ENCODE peak calls at places on chromosomes 2 and 18, in nine cellular contexts. E is psoas muscle, B is WERI-Rb-1, N is cardiac fibroblast, V is pancreas, R is body of pancreas, W is retinal pigment epithelial cell, S is H1, F is MG63. I is an unnamed sample.

GRCh38 chr18:4807495-4808293 is 352.6 kb upstream of the DLGAP1 start:
- DNase-seq in R (no peak), S (no peak), W (no peak), F (no peak), E (no peak), N (no peak), V (no peak), B (no peak), I (no peak)

GRCh38 chr2:33344230-33344629 is 132.2 kb upstream of the RASGRP3 start:
- DNase-seq in V (no peak), E (no peak), W (no peak), R (no peak), B (no peak), N (no peak), F (no peak), S (no peak), I (no peak)

GRCh38 chr18:55407191-55407590 is 180.8 kb downstream of the TCF4 start:
- DNase-seq in N (no peak), S (no peak), V (no peak), R (no peak), B (no peak), E (no peak), W (no peak), F (no peak), I (no peak)

GRCh38 chr18:1914489-1914888 is 656.8 kb downstream of the METTL4 start:
- DNase-seq in S (no peak), V (no peak), E (no peak), F (no peak), R (no peak), N (peak), W (no peak), B (peak), I (no peak)

GRCh38 chr2:32874931-32875330 is 71.8 kb upstream of the LTBP1 start:
- DNase-seq in N (peak), S (no peak), B (no peak), F (no peak), V (no peak), W (no peak), E (no peak), R (no peak), I (no peak)

GRCh38 chr18:80173060-80173459 is 64.0 kb downstream of the ADNP2 start:
- DNase-seq in R (no peak), V (no peak), W (no peak), N (no peak), B (no peak), E (no peak), S (no peak), F (no peak), I (no peak)

GRCh38 chr2:55150834-55151233 is 81.3 kb downstream of the CLHC1 start:
- DNase-seq in E (no peak), R (no peak), N (no peak), F (no peak), V (no peak), S (no peak), B (no peak), W (no peak), I (no peak)

GRCh38 chr2:239312741-239313246 is 88.0 kb downstream of the HDAC4 start:
- DNase-seq in V (no peak), B (no peak), R (peak), N (no peak), W (no peak), E (peak), F (no peak), S (peak), I (peak)

GRCh38 chr2:16508061-16508851 is 157.4 kb downstream of the CYRIA start:
- DNase-seq in V (peak), W (peak), N (peak), E (peak), B (peak), S (peak), F (peak), R (peak), I (no peak)

GRCh38 chr18:1499265-1499664 is 594.6 kb downstream of the ADCYAP1 start:
- DNase-seq in F (no peak), E (no peak), S (no peak), B (no peak), N (peak), W (no peak), V (no peak), R (no peak), I (no peak)

GRCh38 chr18:2717407-2717806 is 61.9 kb downstream of the SMCHD1 start:
- DNase-seq in B (no peak), V (no peak), R (no peak), E (no peak), N (no peak), W (no peak), F (no peak), S (no peak), I (no peak)

GRCh38 chr18:78993014-78993926 is 13.7 kb downstream of the SALL3 start:
- DNase-seq in E (no peak), N (no peak), W (no peak), V (no peak), S (peak), B (no peak), F (no peak), R (no peak), I (no peak)

GRCh38 chr2:154532004-154532403 is 166.5 kb upstream of the KCNJ3 start:
- DNase-seq in E (no peak), B (no peak), F (no peak), S (no peak), V (no peak), W (no peak), N (no peak), R (no peak), I (no peak)

GRCh38 chr2:154527962-154528361 is 170.5 kb upstream of the KCNJ3 start:
- DNase-seq in R (no peak), S (no peak), N (no peak), E (no peak), B (no peak), W (no peak), V (no peak), F (no peak), I (no peak)

GRCh38 chr2:154526234-154526633 is 172.3 kb upstream of the KCNJ3 start:
- DNase-seq in B (no peak), E (no peak), R (no peak), S (no peak), V (no peak), W (no peak), N (no peak), F (no peak), I (no peak)
- H3K4me3 ChIP-seq in B (no peak), E (no peak), R (no peak), S (no peak), V (no peak), W (no peak), N (no peak), F (no peak), I (no peak)

GRCh38 chr2:9385841-9386240 is 37.5 kb downstream of the ITGB1BP1 start:
- DNase-seq in B (no peak), W (peak), F (no peak), E (no peak), V (no peak), R (no peak), N (no peak), S (no peak), I (no peak)
- H3K4me3 ChIP-seq in B (no peak), W (no peak), F (no peak), E (no peak), V (no peak), R (no peak), N (no peak), S (no peak), I (no peak)

GRCh38 chr2:7703523-7704144 is 786.4 kb downstream of the RNF144A start:
- DNase-seq in B (no peak), R (no peak), V (no peak), W (no peak), S (peak), E (no peak), N (no peak), F (no peak), I (no peak)

GRCh38 chr2:7703048-7703447 is 785.8 kb downstream of the RNF144A start:
- DNase-seq in W (no peak), N (no peak), R (no peak), B (no peak), S (no peak), E (no peak), F (no peak), V (no peak), I (no peak)

GRCh38 chr2:7701807-7702206 is 784.6 kb downstream of the RNF144A start:
- DNase-seq in F (no peak), E (no peak), S (no peak), B (no peak), N (no peak), R (no peak), W (no peak), V (no peak), I (no peak)

GRCh38 chr2:7706791-7707190 is 789.6 kb downstream of the RNF144A start:
- DNase-seq in E (no peak), B (no peak), F (peak), N (no peak), W (no peak), S (no peak), V (no peak), R (no peak), I (no peak)

DNA sequence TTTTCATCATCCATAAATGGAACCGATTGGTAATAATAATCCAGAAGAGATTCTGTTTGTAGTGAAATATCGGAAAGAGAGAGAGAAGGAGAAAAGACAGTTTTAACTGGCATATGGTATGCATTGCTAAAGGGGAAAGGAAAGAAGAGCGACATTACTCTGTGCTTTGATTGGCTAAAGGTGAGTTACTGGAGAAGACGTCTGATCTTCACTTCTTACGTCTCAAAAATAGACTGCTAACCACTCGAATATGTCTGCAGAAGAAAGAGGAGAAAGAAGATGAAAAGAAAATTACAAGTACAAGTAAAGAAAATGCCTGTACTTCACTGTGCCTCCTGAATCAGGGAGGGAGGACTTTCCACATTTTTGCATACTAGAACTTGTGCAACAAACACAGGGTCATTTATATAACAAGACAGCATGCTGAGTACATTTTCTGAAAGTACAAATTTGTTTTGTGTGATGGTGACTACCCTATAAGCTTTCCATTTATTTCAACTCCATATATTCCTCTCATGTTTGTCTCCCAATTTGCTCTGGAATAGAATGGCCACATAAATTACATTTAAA is 787.2 kb downstream of the RNF144A start:
- DNase-seq in R (no peak), N (no peak), W (no peak), B (no peak), E (no peak), V (no peak), F (no peak), S (no peak), I (no peak)
- H3K4me3 ChIP-seq in R (no peak), N (no peak), W (no peak), B (no peak), E (no peak), V (no peak), F (no peak), S (peak), I (no peak)

GRCh38 chr2:20676353-20677215 is 9.6 kb downstream of the GDF7 start:
- DNase-seq in F (no peak), N (no peak), R (no peak), B (peak), E (no peak), W (no peak), V (no peak), S (no peak), I (no peak)

GRCh38 chr2:20680744-20681143 is 13.8 kb downstream of the GDF7 start:
- DNase-seq in S (no peak), R (no peak), V (no peak), B (no peak), W (no peak), E (no peak), F (no peak), N (no peak), I (no peak)

GRCh38 chr2:20675701-20676352 is 8.9 kb downstream of the GDF7 start:
- DNase-seq in V (no peak), W (no peak), B (peak), E (no peak), F (peak), N (no peak), S (peak), R (no peak), I (no peak)

GRCh38 chr2:20677301-20678176 is 10.6 kb downstream of the GDF7 start:
- DNase-seq in F (no peak), S (no peak), N (no peak), V (no peak), B (no peak), E (no peak), W (no peak), R (no peak), I (no peak)

GRCh38 chr2:20678751-20679150 is 11.8 kb downstream of the GDF7 start:
- DNase-seq in N (no peak), E (no peak), W (no peak), S (no peak), R (no peak), F (no peak), V (no peak), B (no peak), I (no peak)
- H3K4me3 ChIP-seq in N (no peak), E (no peak), W (no peak), S (no peak), R (no peak), F (no peak), V (no peak), B (no peak), I (no peak)

DNA sequence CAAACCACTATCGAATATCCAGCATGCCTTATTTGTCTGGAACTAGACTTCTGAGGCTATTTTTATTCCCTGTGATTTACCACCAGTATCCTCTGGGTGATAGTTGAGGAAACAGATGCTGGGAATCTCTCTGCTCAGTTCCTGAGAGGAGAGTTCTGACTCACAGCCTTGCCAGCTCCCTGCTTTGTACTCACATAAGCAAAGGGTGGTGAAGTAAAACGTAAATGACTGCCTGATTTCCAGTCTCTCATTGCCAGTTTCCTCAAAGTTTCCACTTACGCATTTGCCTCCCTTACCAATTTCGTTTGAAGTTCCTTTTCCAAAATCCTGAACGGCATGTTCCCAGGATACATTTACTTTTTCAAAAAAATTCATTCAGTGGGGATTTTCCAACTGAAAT is 69.2 kb upstream of the HNRNPA3 start:
- DNase-seq in R (no peak), W (no peak), V (no peak), F (peak), B (no peak), S (no peak), N (peak), E (no peak), I (peak)
- H3K4me3 ChIP-seq in R (no peak), W (no peak), V (no peak), F (no peak), B (no peak), S (no peak), N (no peak), E (no peak), I (no peak)

DNA sequence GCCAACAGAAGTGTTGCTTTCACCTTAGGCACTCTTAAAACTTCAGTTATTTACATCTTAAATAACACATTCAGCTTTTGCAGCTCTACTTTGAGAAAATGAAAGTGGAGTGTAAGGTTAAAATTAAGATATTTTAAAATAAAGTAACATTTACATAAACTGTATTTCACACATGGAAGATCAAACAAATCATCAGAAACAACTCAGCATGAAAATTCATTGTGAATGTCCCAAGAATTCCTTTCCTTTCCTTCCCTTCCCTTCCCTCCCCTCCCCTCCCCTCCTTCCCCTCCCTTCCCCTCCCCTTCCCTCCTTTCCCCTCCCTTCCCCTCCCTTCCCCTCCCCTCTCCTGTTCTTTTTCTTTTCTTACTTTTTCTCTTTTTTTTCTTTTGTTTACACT is 238.0 kb upstream of the DOK6 start:
- DNase-seq in E (no peak), N (no peak), W (no peak), F (no peak), R (no peak), V (no peak), S (no peak), B (no peak), I (no peak)
- H3K4me3 ChIP-seq in E (no peak), N (no peak), W (no peak), F (no peak), R (no peak), V (no peak), S (no peak), B (no peak), I (no peak)

GRCh38 chr2:119430023-119430498 is 1.6 kb upstream of the TMEM37 start:
- DNase-seq in N (no peak), B (no peak), S (no peak), R (no peak), E (no peak), V (no peak), W (no peak), F (no peak), I (no peak)
- H3K4me3 ChIP-seq in N (no peak), B (no peak), S (no peak), R (no peak), E (no peak), V (no peak), W (no peak), F (no peak), I (no peak)

I was measured in uterus.